ENCODE peak calls at places on chromosomes 1 and 21, in six cellular contexts. Y is psoas muscle, H is left ventricle myocardium inferior, B is fibroblast of mammary gland, E is stomach, G is cardiac muscle cell. A is an unnamed sample.

GRCh38 chr21:40997831-40998230 is 150.9 kb upstream of the DSCAM start:
- DNase-seq in H (no peak), E (no peak), G (no peak), Y (no peak), B (no peak), A (no peak)

GRCh38 chr21:29164330-29164942 is 34.0 kb downstream of the MAP3K7CL start:
- DNase-seq in G (peak; percentile 52), B (peak; percentile 92), H (no peak), E (no peak), Y (no peak), A (no peak)

GRCh38 chr1:68207129-68207689 is 25.1 kb downstream of the WLS start:
- DNase-seq in G (no peak), Y (no peak), H (no peak), E (no peak), B (peak; percentile 68), A (no peak)

GRCh38 chr21:41142051-41142795 is 25.7 kb upstream of the BACE2 start:
- DNase-seq in G (no peak), H (no peak), Y (no peak), B (peak; percentile 44), E (no peak), A (peak; percentile 52)

GRCh38 chr1:21896026-21896425 is 41.1 kb downstream of the HSPG2 start:
- DNase-seq in B (no peak), E (no peak), H (no peak), Y (peak; percentile 70), G (no peak), A (no peak)

GRCh38 chr21:29085106-29085752 is 11.8 kb upstream of the CCT8 start:
- DNase-seq in B (no peak), H (no peak), Y (no peak), E (no peak), G (no peak), A (no peak)

GRCh38 chr1:205444931-205445652 is 10.8 kb downstream of the BLACAT1 start:
- DNase-seq in H (no peak), G (peak; percentile 43), B (no peak), Y (peak; percentile 74), E (peak; percentile 34), A (no peak)

GRCh38 chr1:228374711-228375577 is 31.7 kb downstream of the TRIM11 start:
- DNase-seq in E (peak; percentile 34), B (peak; percentile 99), H (peak; percentile 87), G (no peak), Y (peak; percentile 95), A (no peak)

GRCh38 chr21:32578107-32578691 is 7.1 kb downstream of the TCP10L start:
- DNase-seq in G (peak; percentile 11), Y (no peak), B (peak; percentile 6), E (no peak), H (no peak), A (no peak)

GRCh38 chr1:24540906-24541710 is 14.8 kb upstream of the NCMAP start:
- DNase-seq in G (no peak), B (peak; percentile 72), H (no peak), Y (no peak), E (peak; percentile 60), A (peak; percentile 14)

GRCh38 chr1:101283443-101283842 is 46.6 kb downstream of the S1PR1 start:
- DNase-seq in B (no peak), G (no peak), E (no peak), H (no peak), Y (no peak), A (no peak)

GRCh38 chr1:28087614-28088167 is 719 bp downstream of the EYA3 start:
- DNase-seq in H (no peak), Y (no peak), B (peak; percentile 21), G (peak; percentile 12), E (no peak), A (no peak)

GRCh38 chr1:160768295-160768657 is 27.7 kb upstream of the LY9 start:
- DNase-seq in B (no peak), Y (peak; percentile 56), E (peak; percentile 58), G (peak; percentile 10), H (peak; percentile 27), A (no peak)

GRCh38 chr21:41425954-41426655 is at the start of gene MX1:
- DNase-seq in B (peak; percentile 30), H (peak; percentile 81), Y (peak; percentile 82), E (peak; percentile 89), G (peak; percentile 47), A (no peak)

DNA sequence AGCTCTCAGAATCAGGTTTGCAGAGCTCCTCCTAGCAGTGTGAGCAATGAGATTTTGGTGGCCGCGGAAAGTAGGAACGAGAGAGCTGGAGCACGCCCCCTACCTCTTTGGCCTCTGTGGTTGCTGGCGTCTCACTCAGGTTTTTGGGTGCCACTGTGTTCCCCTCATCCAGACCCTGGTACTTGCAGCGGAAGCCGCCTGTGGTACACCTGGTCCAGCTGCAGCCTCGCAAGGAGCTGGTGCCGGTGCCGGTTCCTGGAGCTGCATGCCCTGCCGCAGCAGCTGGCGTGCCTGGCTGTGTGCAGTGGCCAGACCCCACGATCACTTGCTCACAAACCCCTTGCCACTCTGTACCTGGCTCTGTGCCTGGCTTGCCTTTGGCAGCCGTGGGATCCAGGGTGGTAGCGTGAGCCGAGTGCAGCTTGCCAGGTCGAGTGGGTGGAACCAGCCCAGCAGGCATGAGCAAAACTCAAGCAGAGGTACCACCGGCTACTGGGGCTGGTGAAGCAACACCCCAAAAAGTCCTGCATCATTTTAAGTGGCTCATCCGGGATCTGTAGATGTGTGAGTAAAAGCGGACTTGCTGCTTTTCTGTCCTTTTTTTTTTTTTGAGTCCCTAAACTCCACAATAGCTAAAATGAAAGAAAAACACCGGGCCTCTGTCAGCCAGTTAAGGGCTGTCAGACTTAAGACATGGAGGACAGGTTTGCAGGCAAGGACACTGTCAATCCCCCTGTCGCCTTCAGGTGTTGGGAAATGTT is 844.9 kb downstream of the KCNT2 start:
- DNase-seq in H (no peak), G (no peak), E (no peak), Y (peak; percentile 30), B (no peak), A (no peak)
- TF ChIP-seq CTCF in H (no peak), G (no peak), E (no peak), Y (no peak), B (no peak), A (no peak)

GRCh38 chr1:202645097-202645476 is 65.2 kb downstream of the SYT2 start:
- DNase-seq in E (no peak), B (no peak), G (no peak), Y (no peak), H (no peak), A (no peak)
- H3K4me3 ChIP-seq in E (no peak overlapping the region), B (no peak overlapping the region), G (no peak overlapping the region), Y (no peak overlapping the region), H (no peak overlapping the region), A (no peak overlapping the region)

DNA sequence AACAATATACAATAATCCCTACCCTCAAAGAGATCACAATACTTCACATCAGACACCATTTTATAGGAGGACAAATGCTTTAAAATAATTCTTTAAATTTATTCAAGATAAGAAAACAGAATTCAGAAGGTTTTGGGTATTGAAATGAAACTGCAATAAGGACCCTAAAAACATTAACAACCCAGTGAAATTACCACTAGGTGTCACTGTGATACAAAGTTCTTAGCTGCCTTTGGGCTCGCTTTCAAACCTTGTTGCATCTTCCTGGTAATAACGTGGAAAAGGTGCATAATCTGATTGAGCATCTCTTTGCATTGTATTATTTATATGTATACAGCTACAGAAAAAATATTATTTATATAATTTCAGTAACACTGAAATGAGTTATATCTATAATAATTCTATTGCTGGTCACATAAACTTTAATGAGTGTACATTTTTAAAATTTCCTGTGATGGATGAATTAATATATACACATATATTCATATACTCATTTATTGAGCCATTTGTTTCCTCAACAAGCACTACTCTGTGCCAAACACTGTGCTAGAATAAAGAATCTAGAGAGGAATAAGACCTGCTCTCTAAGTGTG is 185.2 kb downstream of the FAF1 start:
- DNase-seq in G (peak; percentile 71), Y (no peak), B (peak; percentile 77), E (no peak), H (no peak), A (peak; percentile 19)
- TF ChIP-seq CTCF in G (peak; percentile 67), Y (peak; percentile 78), B (peak; percentile 71), E (peak; percentile 72), H (peak; percentile 81), A (peak; percentile 51)

DNA sequence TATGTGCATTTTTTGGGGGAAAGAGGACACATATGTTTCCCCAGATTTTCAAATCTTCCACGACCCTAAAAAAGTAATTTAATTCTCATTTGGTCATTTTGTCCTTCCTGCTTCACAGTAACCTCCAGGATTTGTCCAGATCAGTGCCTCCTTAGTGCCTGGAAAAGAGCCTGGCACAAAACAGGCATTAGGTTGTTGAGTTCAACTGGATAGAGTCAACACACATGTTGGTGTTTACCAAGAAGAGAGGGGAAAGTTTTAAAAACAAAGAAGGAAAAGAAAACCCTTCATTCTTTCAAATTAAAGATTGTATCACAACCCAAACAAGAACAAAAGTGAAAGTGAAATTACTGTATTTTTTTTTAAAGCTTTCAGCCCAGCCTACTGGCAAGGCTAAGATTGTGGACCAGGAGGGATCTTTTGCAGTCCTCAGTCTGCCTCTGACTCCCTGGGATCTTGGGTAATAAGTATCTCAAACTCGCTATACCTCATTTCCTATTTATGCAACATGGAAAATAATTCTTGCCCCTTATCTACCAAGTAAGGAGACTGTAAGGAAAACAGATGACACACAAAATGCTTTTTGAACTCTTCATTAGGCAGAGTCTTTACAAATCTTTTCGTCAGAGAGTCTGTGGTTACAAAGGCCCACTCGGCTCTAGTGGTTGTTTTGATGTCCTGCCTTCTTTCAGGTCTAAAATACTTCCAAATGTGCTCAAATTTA is 57.8 kb downstream of the ZNF281 start:
- DNase-seq in G (no peak), H (no peak), E (no peak), B (peak; percentile 97), Y (no peak), A (peak; percentile 98)
- H3K4me3 ChIP-seq in G (no peak overlapping the region), H (peak overlapping the region; percentile 1), E (no peak overlapping the region), B (no peak overlapping the region), Y (no peak overlapping the region), A (peak overlapping the region; percentile 37)

A was measured in AG04449.